ENCODE peak calls at places on chromosomes 1 and 21, in seven cellular contexts. One of them, this sample, is unnamed.

GRCh38 chr1:234231061-234231892 is 142.0 kb upstream of the COA6 start:
- DNase-seq in A549: no peak
- DNase-seq in fibroblast of lung: no peak
- DNase-seq in tibial nerve: no peak
- DNase-seq in GM23338: peak
- DNase-seq in Peyer's patch: no peak
- DNase-seq in dorsolateral prefrontal cortex: no peak
- DNase-seq in this sample: peak

GRCh38 chr1:213864007-213864406 is 123.8 kb upstream of the PROX1 start:
- DNase-seq in Peyer's patch: no peak
- DNase-seq in GM23338: no peak
- DNase-seq in dorsolateral prefrontal cortex: no peak
- DNase-seq in tibial nerve: no peak
- DNase-seq in A549: no peak
- DNase-seq in fibroblast of lung: no peak
- DNase-seq in this sample: no peak

GRCh38 chr21:37797403-37797802 is 118.9 kb downstream of the KCNJ6 start:
- DNase-seq in tibial nerve: no peak
- DNase-seq in Peyer's patch: no peak
- DNase-seq in dorsolateral prefrontal cortex: no peak
- DNase-seq in A549: no peak
- DNase-seq in GM23338: no peak
- DNase-seq in fibroblast of lung: no peak
- DNase-seq in this sample: no peak

GRCh38 chr1:12230549-12231275 is 882 bp downstream of the VPS13D start:
- DNase-seq in fibroblast of lung: peak
- DNase-seq in GM23338: peak
- DNase-seq in tibial nerve: no peak
- DNase-seq in Peyer's patch: peak
- DNase-seq in A549: no peak
- DNase-seq in dorsolateral prefrontal cortex: no peak
- DNase-seq in this sample: no peak

GRCh38 chr1:32816676-32817158 is 441 bp downstream of the YARS1 start:
- DNase-seq in A549: peak
- DNase-seq in tibial nerve: no peak
- DNase-seq in Peyer's patch: no peak
- DNase-seq in GM23338: peak
- DNase-seq in fibroblast of lung: peak
- DNase-seq in dorsolateral prefrontal cortex: no peak
- DNase-seq in this sample: peak

GRCh38 chr1:8463144-8463927 is 145.4 kb downstream of the SLC45A1 start:
- DNase-seq in A549: no peak
- DNase-seq in tibial nerve: no peak
- DNase-seq in dorsolateral prefrontal cortex: no peak
- DNase-seq in Peyer's patch: no peak
- DNase-seq in fibroblast of lung: peak
- DNase-seq in GM23338: no peak
- DNase-seq in this sample: no peak

GRCh38 chr1:243487649-243488227 is 231.9 kb downstream of the SDCCAG8 start:
- DNase-seq in tibial nerve: no peak
- DNase-seq in fibroblast of lung: no peak
- DNase-seq in GM23338: peak
- DNase-seq in Peyer's patch: peak
- DNase-seq in dorsolateral prefrontal cortex: no peak
- DNase-seq in A549: peak
- DNase-seq in this sample: no peak

GRCh38 chr1:200429221-200429751 is 19.4 kb upstream of the ZNF281 start:
- DNase-seq in GM23338: no peak
- DNase-seq in Peyer's patch: no peak
- DNase-seq in dorsolateral prefrontal cortex: no peak
- DNase-seq in A549: peak
- DNase-seq in tibial nerve: no peak
- DNase-seq in fibroblast of lung: peak
- DNase-seq in this sample: no peak

GRCh38 chr21:33685613-33686197 is 43.4 kb downstream of the ITSN1 start:
- DNase-seq in fibroblast of lung: peak
- DNase-seq in A549: no peak
- DNase-seq in dorsolateral prefrontal cortex: no peak
- DNase-seq in tibial nerve: no peak
- DNase-seq in GM23338: peak
- DNase-seq in Peyer's patch: no peak
- DNase-seq in this sample: no peak

GRCh38 chr1:220876511-220877347 is 2.5 kb upstream of the HLX start:
- DNase-seq in fibroblast of lung: peak
- DNase-seq in tibial nerve: no peak
- DNase-seq in Peyer's patch: no peak
- DNase-seq in A549: no peak
- DNase-seq in dorsolateral prefrontal cortex: no peak
- DNase-seq in GM23338: peak
- DNase-seq in this sample: no peak

GRCh38 chr1:224739997-224740687 is 124.0 kb downstream of the CNIH3 start:
- DNase-seq in fibroblast of lung: no peak
- DNase-seq in dorsolateral prefrontal cortex: no peak
- DNase-seq in Peyer's patch: no peak
- DNase-seq in A549: no peak
- DNase-seq in GM23338: no peak
- DNase-seq in tibial nerve: no peak
- DNase-seq in this sample: no peak

GRCh38 chr1:158781104-158781503 is at the start of gene OR6N2:
- DNase-seq in A549: no peak
- DNase-seq in fibroblast of lung: no peak
- DNase-seq in dorsolateral prefrontal cortex: no peak
- DNase-seq in Peyer's patch: no peak
- DNase-seq in tibial nerve: no peak
- DNase-seq in GM23338: no peak
- DNase-seq in this sample: no peak

GRCh38 chr1:58576727-58577675 is at the start of gene TACSTD2:
- DNase-seq in dorsolateral prefrontal cortex: no peak
- DNase-seq in GM23338: peak
- DNase-seq in fibroblast of lung: no peak
- DNase-seq in Peyer's patch: peak
- DNase-seq in A549: no peak
- DNase-seq in tibial nerve: no peak
- DNase-seq in this sample: no peak

GRCh38 chr1:209586341-209586740 is 2.8 kb downstream of the CAMK1G start:
- DNase-seq in A549: no peak
- DNase-seq in GM23338: no peak
- DNase-seq in Peyer's patch: no peak
- DNase-seq in fibroblast of lung: no peak
- DNase-seq in tibial nerve: no peak
- DNase-seq in dorsolateral prefrontal cortex: no peak
- DNase-seq in this sample: no peak

GRCh38 chr1:107594541-107594940 is 370.4 kb downstream of the VAV3 start:
- DNase-seq in fibroblast of lung: peak
- DNase-seq in Peyer's patch: no peak
- DNase-seq in tibial nerve: no peak
- DNase-seq in dorsolateral prefrontal cortex: no peak
- DNase-seq in A549: no peak
- DNase-seq in GM23338: no peak
- DNase-seq in this sample: no peak

GRCh38 chr1:21903638-21904474 is 33.3 kb downstream of the HSPG2 start:
- DNase-seq in A549: no peak
- DNase-seq in tibial nerve: no peak
- DNase-seq in GM23338: no peak
- DNase-seq in Peyer's patch: no peak
- DNase-seq in dorsolateral prefrontal cortex: no peak
- DNase-seq in fibroblast of lung: no peak
- DNase-seq in this sample: no peak

GRCh38 chr1:21906173-21907078 is 30.7 kb downstream of the HSPG2 start:
- DNase-seq in tibial nerve: peak
- DNase-seq in GM23338: no peak
- DNase-seq in fibroblast of lung: no peak
- DNase-seq in Peyer's patch: no peak
- DNase-seq in dorsolateral prefrontal cortex: no peak
- DNase-seq in A549: no peak
- DNase-seq in this sample: no peak

GRCh38 chr1:21902378-21903012 is 34.6 kb downstream of the HSPG2 start:
- DNase-seq in fibroblast of lung: no peak
- DNase-seq in dorsolateral prefrontal cortex: no peak
- DNase-seq in tibial nerve: no peak
- DNase-seq in Peyer's patch: no peak
- DNase-seq in A549: no peak
- DNase-seq in GM23338: no peak
- DNase-seq in this sample: no peak

GRCh38 chr1:21904725-21905520 is 32.2 kb downstream of the HSPG2 start:
- DNase-seq in Peyer's patch: peak
- DNase-seq in tibial nerve: no peak
- DNase-seq in fibroblast of lung: peak
- DNase-seq in A549: peak
- DNase-seq in dorsolateral prefrontal cortex: no peak
- DNase-seq in GM23338: no peak
- DNase-seq in this sample: no peak

DNA sequence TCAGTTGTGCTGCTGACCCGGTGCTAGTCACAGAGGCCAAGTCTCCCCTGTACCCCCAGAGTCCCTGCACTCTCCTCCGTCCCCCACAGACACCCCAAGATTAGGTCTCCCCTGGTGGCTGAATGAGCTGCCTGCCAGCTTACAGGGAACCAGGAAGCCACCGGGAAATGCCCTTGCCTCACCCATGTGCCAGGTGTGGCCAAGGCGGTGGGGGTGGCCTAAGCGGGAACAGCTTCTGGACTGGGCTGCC is 32.7 kb downstream of the HSPG2 start:
- DNase-seq in dorsolateral prefrontal cortex: no peak
- DNase-seq in tibial nerve: no peak
- DNase-seq in A549: no peak
- DNase-seq in GM23338: no peak
- DNase-seq in Peyer's patch: peak
- DNase-seq in fibroblast of lung: no peak
- DNase-seq in this sample: no peak
- TF ChIP-seq CTCF in dorsolateral prefrontal cortex: no peak
- TF ChIP-seq CTCF in tibial nerve: no peak
- TF ChIP-seq CTCF in A549: no peak
- TF ChIP-seq CTCF in GM23338: no peak
- TF ChIP-seq CTCF in Peyer's patch: peak
- TF ChIP-seq CTCF in fibroblast of lung: no peak
- TF ChIP-seq CTCF in this sample: no peak

DNA sequence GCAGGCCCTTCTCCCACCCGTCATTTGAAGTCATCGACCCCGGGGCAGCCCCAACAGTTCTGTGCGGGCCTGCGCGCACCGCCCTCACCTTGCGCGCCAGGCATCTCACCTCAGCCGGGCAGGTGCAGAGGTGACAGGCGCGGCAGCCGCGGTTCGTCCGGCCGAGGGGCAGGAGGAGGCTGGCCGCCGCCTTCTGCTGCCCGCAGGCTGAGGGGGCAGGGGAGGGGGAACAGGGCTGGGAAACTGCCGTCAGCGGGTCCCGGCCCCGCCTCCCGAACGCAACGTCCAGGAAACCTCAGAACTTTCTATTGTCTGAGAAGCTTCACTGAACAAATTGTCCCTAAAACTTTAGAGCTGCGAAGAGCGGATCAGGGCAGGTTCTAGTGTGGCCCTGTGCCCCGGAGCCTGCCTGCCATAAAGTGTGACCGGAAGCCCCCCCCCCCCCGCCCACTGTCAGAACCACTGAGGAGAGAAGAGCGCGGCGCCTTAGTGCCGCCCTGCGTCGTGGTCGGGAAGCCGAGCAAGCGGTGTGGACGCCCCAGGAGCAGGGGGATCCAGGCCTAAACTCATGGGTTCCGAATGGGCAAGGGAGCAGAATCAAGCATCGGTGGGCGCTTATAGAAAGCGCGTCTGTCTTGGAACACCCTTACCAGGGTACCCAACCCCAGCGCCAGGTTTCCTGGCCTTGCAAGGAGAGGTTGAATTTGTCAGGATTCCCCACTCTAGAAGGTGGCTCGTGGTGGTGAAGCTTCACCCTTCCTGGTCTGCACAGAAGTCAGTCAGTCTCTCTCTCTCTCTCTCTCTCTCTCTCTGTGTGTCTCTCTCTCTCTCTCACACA is 13.3 kb upstream of the TBX15 start:
- DNase-seq in Peyer's patch: no peak
- DNase-seq in GM23338: peak
- DNase-seq in A549: no peak
- DNase-seq in tibial nerve: no peak
- DNase-seq in fibroblast of lung: no peak
- DNase-seq in dorsolateral prefrontal cortex: no peak
- DNase-seq in this sample: no peak
- H3K4me3 ChIP-seq in Peyer's patch: peak
- H3K4me3 ChIP-seq in GM23338: peak
- H3K4me3 ChIP-seq in A549: peak
- H3K4me3 ChIP-seq in tibial nerve: peak
- H3K4me3 ChIP-seq in fibroblast of lung: no peak
- H3K4me3 ChIP-seq in dorsolateral prefrontal cortex: no peak
- H3K4me3 ChIP-seq in this sample: peak

DNA sequence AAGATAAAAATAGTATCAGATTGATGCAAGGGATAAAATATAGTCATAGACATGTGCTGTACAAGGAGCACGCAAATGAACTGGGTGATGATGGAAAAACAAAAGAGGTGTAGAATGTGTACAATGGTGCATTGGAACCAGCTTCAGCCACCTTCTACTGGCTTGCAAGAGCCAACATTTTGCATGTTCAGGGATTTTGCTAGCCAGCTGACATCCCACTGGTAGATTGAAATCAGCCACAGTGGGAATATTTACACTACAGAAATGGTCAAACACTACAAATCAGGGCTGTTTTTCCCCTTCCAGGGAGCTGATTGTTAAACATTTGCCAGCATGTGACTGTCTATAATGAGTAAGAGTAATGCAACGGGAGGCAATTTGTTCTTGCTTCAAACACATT is 23.3 kb downstream of the PMVK start:
- DNase-seq in GM23338: no peak
- DNase-seq in dorsolateral prefrontal cortex: no peak
- DNase-seq in A549: no peak
- DNase-seq in Peyer's patch: no peak
- DNase-seq in tibial nerve: no peak
- DNase-seq in fibroblast of lung: no peak
- DNase-seq in this sample: no peak
- H3K27ac ChIP-seq in GM23338: no peak
- H3K27ac ChIP-seq in dorsolateral prefrontal cortex: no peak
- H3K27ac ChIP-seq in A549: no peak
- H3K27ac ChIP-seq in Peyer's patch: no peak
- H3K27ac ChIP-seq in tibial nerve: no peak
- H3K27ac ChIP-seq in fibroblast of lung: no peak
- H3K27ac ChIP-seq in this sample: no peak

GRCh38 chr1:175884369-175884768 is 141.0 kb upstream of the TNR start:
- DNase-seq in A549: no peak
- DNase-seq in GM23338: no peak
- DNase-seq in Peyer's patch: no peak
- DNase-seq in dorsolateral prefrontal cortex: no peak
- DNase-seq in fibroblast of lung: no peak
- DNase-seq in tibial nerve: no peak
- DNase-seq in this sample: no peak

GRCh38 chr1:175877939-175878730 is 134.7 kb upstream of the TNR start:
- DNase-seq in dorsolateral prefrontal cortex: peak
- DNase-seq in A549: no peak
- DNase-seq in GM23338: no peak
- DNase-seq in tibial nerve: no peak
- DNase-seq in fibroblast of lung: no peak
- DNase-seq in Peyer's patch: no peak
- DNase-seq in this sample: no peak

GRCh38 chr1:175882192-175882591 is 138.8 kb upstream of the TNR start:
- DNase-seq in A549: no peak
- DNase-seq in GM23338: no peak
- DNase-seq in Peyer's patch: no peak
- DNase-seq in tibial nerve: no peak
- DNase-seq in fibroblast of lung: no peak
- DNase-seq in dorsolateral prefrontal cortex: no peak
- DNase-seq in this sample: no peak

GRCh38 chr1:175885247-175885646 is 141.9 kb upstream of the TNR start:
- DNase-seq in Peyer's patch: no peak
- DNase-seq in dorsolateral prefrontal cortex: no peak
- DNase-seq in tibial nerve: no peak
- DNase-seq in fibroblast of lung: peak
- DNase-seq in GM23338: no peak
- DNase-seq in A549: no peak
- DNase-seq in this sample: no peak

GRCh38 chr1:175881571-175881970 is 138.2 kb upstream of the TNR start:
- DNase-seq in dorsolateral prefrontal cortex: no peak
- DNase-seq in A549: no peak
- DNase-seq in GM23338: no peak
- DNase-seq in tibial nerve: no peak
- DNase-seq in fibroblast of lung: no peak
- DNase-seq in Peyer's patch: no peak
- DNase-seq in this sample: no peak
- TF ChIP-seq CTCF in dorsolateral prefrontal cortex: no peak
- TF ChIP-seq CTCF in A549: no peak
- TF ChIP-seq CTCF in GM23338: no peak
- TF ChIP-seq CTCF in tibial nerve: no peak
- TF ChIP-seq CTCF in fibroblast of lung: no peak
- TF ChIP-seq CTCF in Peyer's patch: no peak
- TF ChIP-seq CTCF in this sample: no peak

This sample was measured in WERI-Rb-1.